ENCODE peak calls at places on chromosomes 6 and 20, in four cellular contexts. S is suprapubic skin, D is A549, R is stomach. T is an unnamed sample.

GRCh38 chr6:24566020-24566752 is 71.4 kb downstream of the ALDH5A1 start:
- DNase-seq in S (no peak), D (no peak), R (no peak), T (no peak)

GRCh38 chr6:157597461-157598312 is 216.7 kb downstream of the ZDHHC14 start:
- DNase-seq in S (no peak), D (peak), R (peak), T (peak)

GRCh38 chr6:125789576-125790402 is 971 bp upstream of the NCOA7 start:
- DNase-seq in S (peak), D (no peak), R (peak), T (peak)

GRCh38 chr6:24910331-24910849 is 25.4 kb downstream of the RIPOR2 start:
- DNase-seq in S (peak), D (no peak), R (no peak), T (no peak)

GRCh38 chr6:111591901-111592461 is 13.7 kb downstream of the TRAF3IP2 start:
- DNase-seq in S (no peak), D (no peak), R (no peak), T (no peak)

GRCh38 chr6:57306273-57306672 is 11.2 kb upstream of the PRIM2 start:
- DNase-seq in S (no peak), D (no peak), R (no peak), T (no peak)

GRCh38 chr20:11676618-11677289 is 240.9 kb upstream of the BTBD3 start:
- DNase-seq in S (no peak), D (peak), R (no peak), T (peak)

GRCh38 chr6:124977067-124977908 is 15.1 kb downstream of the RNF217 start:
- DNase-seq in S (no peak), D (no peak), R (no peak), T (no peak)

GRCh38 chr20:24918579-24919566 is 30.2 kb upstream of the CST7 start:
- DNase-seq in S (no peak), D (no peak), R (no peak), T (no peak)

GRCh38 chr6:106757722-106758467 is 128.5 kb downstream of the QRSL1 start:
- DNase-seq in S (no peak), D (no peak), R (no peak), T (no peak)

GRCh38 chr6:10719386-10720228 is 3.3 kb upstream of the TMEM14C start:
- DNase-seq in S (peak), D (no peak), R (no peak), T (peak)

GRCh38 chr6:105321207-105321606 is 81.7 kb downstream of the PREP start:
- DNase-seq in S (no peak), D (no peak), R (peak), T (no peak)

GRCh38 chr6:6007311-6008113 is 787 bp upstream of the NRN1 start:
- DNase-seq in S (peak), D (no peak), R (no peak), T (no peak)

GRCh38 chr20:888057-888456 is 28.1 kb downstream of the ANGPT4 start:
- DNase-seq in S (no peak), D (no peak), R (no peak), T (no peak)

GRCh38 chr20:52305843-52306242 is 114.3 kb upstream of the ZFP64 start:
- DNase-seq in S (no peak), D (no peak), R (no peak), T (no peak)

GRCh38 chr6:138371452-138371711 is 6.3 kb upstream of the SMIM28 start:
- DNase-seq in S (no peak), D (no peak), R (no peak), T (no peak)

GRCh38 chr6:93554018-93554417 is 134.7 kb upstream of the EPHA7 start:
- DNase-seq in S (no peak), D (no peak), R (no peak), T (no peak)

GRCh38 chr20:63628246-63628975 is 1.5 kb upstream of the GMEB2 start:
- DNase-seq in S (no peak), D (peak), R (peak), T (peak)

GRCh38 chr20:43727980-43728590 is 1.3 kb upstream of the GTSF1L start:
- DNase-seq in S (no peak), D (no peak), R (no peak), T (peak)

DNA sequence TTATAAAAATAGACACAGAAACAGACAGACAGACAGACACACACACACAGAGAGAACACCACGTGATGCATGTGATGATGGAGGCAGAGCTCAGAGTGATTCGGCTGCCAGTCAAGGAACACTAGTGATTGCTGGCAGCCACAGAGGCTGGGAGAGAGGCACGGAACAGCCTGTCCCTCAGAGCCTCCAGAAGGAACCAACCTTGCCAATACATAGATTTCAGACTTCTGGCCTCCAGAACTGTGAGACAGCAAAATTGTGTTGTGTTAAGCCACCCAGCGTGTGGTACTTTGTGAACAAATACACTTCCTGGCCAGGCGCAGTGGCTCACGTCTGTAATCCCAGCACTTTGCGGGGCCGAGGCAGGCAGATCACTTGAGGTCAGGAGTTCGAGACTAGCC is 9.5 kb upstream of the PARD6B start:
- DNase-seq in S (peak), D (no peak), R (peak), T (no peak)
- TF ChIP-seq EP300 in S (no peak), D (no peak), R (peak), T (peak)

GRCh38 chr6:44653091-44653490 is 265.6 kb downstream of the CDC5L start:
- DNase-seq in S (no peak), D (no peak), R (no peak), T (no peak)

GRCh38 chr6:44650947-44651346 is 263.4 kb downstream of the CDC5L start:
- DNase-seq in S (no peak), D (no peak), R (no peak), T (no peak)

GRCh38 chr6:44652551-44652950 is 265.0 kb downstream of the CDC5L start:
- DNase-seq in S (no peak), D (no peak), R (no peak), T (no peak)

GRCh38 chr6:44650495-44650894 is 263.0 kb downstream of the CDC5L start:
- DNase-seq in S (no peak), D (no peak), R (no peak), T (no peak)

GRCh38 chr6:44651604-44652003 is 264.1 kb downstream of the CDC5L start:
- DNase-seq in S (no peak), D (no peak), R (no peak), T (no peak)
- H3K27ac ChIP-seq in S (no peak), D (no peak), R (no peak), T (no peak)

GRCh38 chr6:4358414-4359107 is 223.2 kb upstream of the ECI2 start:
- DNase-seq in S (peak), D (peak), R (peak), T (peak)
- TF ChIP-seq EP300 in S (peak), D (peak), R (peak), T (peak)

GRCh38 chr6:147204843-147205311 is 660 bp downstream of the STXBP5 start:
- DNase-seq in S (no peak), D (no peak), R (no peak), T (no peak)

GRCh38 chr6:147203311-147204059 is 732 bp upstream of the STXBP5 start:
- DNase-seq in S (peak), D (peak), R (peak), T (peak)

GRCh38 chr6:147205690-147206600 is 1.7 kb downstream of the STXBP5 start:
- DNase-seq in S (no peak), D (no peak), R (no peak), T (peak)

GRCh38 chr6:147202516-147203310 is 1.5 kb upstream of the STXBP5 start:
- DNase-seq in S (peak), D (peak), R (peak), T (peak)

DNA sequence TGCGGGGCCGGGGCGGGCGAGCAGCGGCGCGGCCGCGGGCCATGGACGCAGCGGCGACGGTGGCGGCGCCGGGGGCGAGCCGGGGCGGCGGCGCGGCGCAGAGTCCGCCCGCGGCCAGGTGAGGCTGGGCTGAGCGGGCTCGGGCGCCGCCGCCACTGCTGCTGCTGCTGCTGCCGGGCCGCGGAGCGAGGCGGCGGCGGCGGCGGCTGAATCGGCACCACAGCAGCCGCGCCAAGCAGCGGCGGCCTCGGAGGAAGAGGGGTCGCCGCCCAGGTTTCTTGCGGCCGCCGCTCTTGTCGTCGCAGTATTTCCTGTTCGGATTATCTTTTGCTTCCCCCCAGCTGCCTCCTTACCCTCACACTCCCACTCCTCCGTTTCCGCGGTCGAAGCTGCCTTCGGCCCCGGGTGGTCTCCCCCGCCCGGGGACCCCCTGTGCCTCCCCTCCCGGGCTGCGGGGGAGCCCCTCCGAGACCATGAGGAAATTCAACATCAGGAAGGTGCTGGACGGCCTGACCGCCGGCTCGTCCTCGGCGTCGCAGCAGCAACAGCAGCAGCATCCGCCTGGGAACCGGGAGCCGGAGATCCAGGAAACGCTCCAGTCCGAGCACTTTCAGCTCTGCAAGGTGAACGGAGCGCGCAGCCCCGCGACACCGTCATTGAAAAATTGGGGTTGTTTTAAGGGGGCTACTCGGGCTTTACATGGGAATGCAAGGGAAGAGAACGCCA is at the start of gene STXBP5:
- DNase-seq in S (peak), D (no peak), R (peak), T (peak)
- H3K27ac ChIP-seq in S (peak), D (peak), R (peak), T (peak)

GRCh38 chr6:20058912-20059311 is 153.4 kb downstream of the MBOAT1 start:
- DNase-seq in S (no peak), D (no peak), R (no peak), T (no peak)
- TF ChIP-seq EP300 in S (no peak), D (no peak), R (no peak), T (no peak)

DNA sequence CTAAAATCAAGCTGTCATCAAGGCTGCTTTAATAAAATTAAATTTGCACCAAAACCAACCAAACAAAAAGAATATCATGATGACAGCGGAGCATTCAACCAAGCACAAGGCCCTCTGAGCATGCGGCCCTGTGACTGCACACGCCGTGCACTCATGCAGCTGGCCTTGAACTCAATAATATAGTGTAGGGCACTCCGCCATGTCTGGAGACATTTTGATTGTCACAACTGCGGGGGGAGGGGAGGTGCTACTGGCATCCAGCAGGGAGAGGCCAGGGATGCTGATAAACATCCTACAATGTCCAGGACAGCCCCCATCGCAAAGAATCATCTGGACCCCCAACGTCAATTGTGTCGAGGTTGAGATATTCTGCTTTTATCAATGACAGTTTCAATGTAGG is 9.7 kb downstream of the MOCS3 start:
- DNase-seq in S (peak), D (no peak), R (no peak), T (no peak)
- H3K27ac ChIP-seq in S (no peak), D (no peak), R (no peak), T (no peak)

GRCh38 chr20:49983848-49984408 is 1.1 kb downstream of the SNAI1 start:
- DNase-seq in S (no peak), D (no peak), R (no peak), T (no peak)

GRCh38 chr20:49983123-49983847 is 505 bp downstream of the SNAI1 start:
- DNase-seq in S (no peak), D (no peak), R (no peak), T (no peak)

GRCh38 chr20:49982072-49982345 is 771 bp upstream of the SNAI1 start:
- DNase-seq in S (no peak), D (no peak), R (no peak), T (no peak)

GRCh38 chr20:49981218-49982071 is 1.3 kb upstream of the SNAI1 start:
- DNase-seq in S (no peak), D (no peak), R (no peak), T (no peak)

DNA sequence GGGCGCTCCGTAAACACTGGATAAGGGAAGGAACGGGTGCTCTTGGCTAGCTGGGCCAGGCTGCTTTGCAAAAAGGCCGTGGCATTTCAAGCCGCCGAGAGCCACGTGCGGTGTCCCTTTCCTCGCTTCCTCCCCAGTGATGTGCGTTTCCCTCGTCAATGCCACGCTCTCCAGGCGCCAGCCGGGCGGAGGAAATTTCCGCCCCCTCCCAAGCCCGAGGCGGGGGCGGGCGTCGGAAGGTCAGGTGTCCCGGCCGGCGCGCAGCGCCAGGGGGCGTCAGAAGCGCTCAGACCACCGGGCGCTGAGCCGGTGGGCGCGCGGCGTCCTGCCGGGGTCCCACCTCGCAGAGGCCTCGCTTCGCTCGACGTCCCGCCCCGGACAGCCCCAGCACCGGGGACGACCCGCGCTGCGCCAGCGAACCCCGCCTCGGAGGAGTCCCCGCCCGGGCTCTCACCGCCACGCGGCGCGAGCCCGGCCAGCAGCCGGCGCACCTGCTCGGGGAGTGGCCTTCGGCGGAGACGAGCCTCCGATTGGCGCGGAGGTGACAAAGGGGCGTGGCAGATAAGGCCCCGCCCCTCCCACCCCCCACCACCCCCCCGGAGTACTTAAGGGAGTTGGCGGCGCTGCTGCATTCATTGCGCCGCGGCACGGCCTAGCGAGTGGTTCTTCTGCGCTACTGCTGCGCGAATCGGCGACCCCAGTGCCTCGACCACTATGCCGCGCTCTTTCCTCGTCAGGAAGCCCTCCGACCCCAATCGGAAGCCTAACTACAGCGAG is at the start of gene SNAI1:
- DNase-seq in S (peak), D (peak), R (peak), T (peak)
- TF ChIP-seq EP300 in S (no peak), D (no peak), R (no peak), T (no peak)

DNA sequence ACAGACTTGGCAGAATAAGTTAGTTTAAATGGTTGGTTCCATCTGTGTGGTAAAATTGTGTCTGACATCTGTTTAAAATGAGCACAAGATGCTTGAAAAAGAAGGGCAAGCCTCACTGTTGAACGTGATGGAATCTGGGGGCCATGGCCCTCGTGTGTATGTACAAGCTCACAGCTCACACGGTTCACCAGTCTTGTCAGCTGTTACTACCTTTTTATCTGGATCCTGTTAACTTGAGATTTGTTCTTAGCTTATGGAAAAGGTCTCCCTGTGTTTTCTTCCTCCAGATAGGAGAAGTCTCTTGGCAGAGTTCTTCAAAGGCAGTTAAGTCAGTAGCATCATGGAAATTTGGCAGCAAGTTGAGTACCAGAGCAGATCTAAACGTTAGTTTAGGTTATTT is 270.6 kb downstream of the KHDC1L start:
- DNase-seq in S (no peak), D (no peak), R (no peak), T (no peak)
- H3K27ac ChIP-seq in S (no peak), D (peak), R (peak), T (no peak)